ENCODE peak calls at places on chromosome X, in five cellular contexts. R is NCI-H1105, X is epithelial cell of esophagus, Z is activated gamma-delta T cell, H is sigmoid colon. I is an unnamed sample.

GRCh38 chrX:30592846-30593245 is 15.3 kb upstream of the TASL start:
- DNase-seq in R (no peak), X (no peak), Z (no peak), H (no peak), I (no peak)

GRCh38 chrX:46551494-46552128 is 6.4 kb upstream of the ZNF674 start:
- DNase-seq in R (no peak), X (peak), Z (no peak), H (no peak), I (no peak)

GRCh38 chrX:82218361-82218760 is 1016.5 kb downstream of the SH3BGRL start:
- DNase-seq in R (no peak), X (peak), Z (no peak), H (no peak), I (peak)

GRCh38 chrX:53281321-53281822 is at the start of gene IQSEC2:
- DNase-seq in R (peak), X (peak), Z (no peak), H (peak), I (peak)

GRCh38 chrX:49838374-49838773 is 9.3 kb downstream of the PAGE4 start:
- DNase-seq in R (peak), X (peak), Z (no peak), H (no peak), I (peak)

GRCh38 chrX:56564921-56565861 is 1.8 kb downstream of the UBQLN2 start:
- DNase-seq in R (no peak), X (no peak), Z (no peak), H (no peak), I (no peak)

GRCh38 chrX:23035493-23035892 is 35.7 kb downstream of the DDX53 start:
- DNase-seq in R (no peak), X (no peak), Z (no peak), H (no peak), I (no peak)

GRCh38 chrX:10634681-10635161 is 14.3 kb upstream of the MID1 start:
- DNase-seq in R (no peak), X (peak), Z (no peak), H (no peak), I (peak)

GRCh38 chrX:104697264-104697663 is 131.3 kb downstream of the IL1RAPL2 start:
- DNase-seq in R (no peak), X (no peak), Z (no peak), H (no peak), I (no peak)

GRCh38 chrX:130575831-130576404 is 174.1 kb downstream of the RBMX2 start:
- DNase-seq in R (no peak), X (peak), Z (no peak), H (no peak), I (peak)

GRCh38 chrX:108173874-108174273 is 82.3 kb downstream of the ATG4A start:
- DNase-seq in R (no peak), X (no peak), Z (no peak), H (no peak), I (no peak)

I was measured in NCI-H1417.